ENCODE peak calls at places on chromosomes 4 and X, in six cellular contexts. One of them, this sample, is unnamed.

GRCh38 chrX:51332188-51332942 is at the start of gene NUDT10:
- DNase-seq in fibroblast of the aortic adventitia: peak
- DNase-seq in body of pancreas: peak
- DNase-seq in coronary artery: peak
- DNase-seq in upper lobe of right lung: peak
- DNase-seq in Peyer's patch: peak
- DNase-seq in this sample: peak

GRCh38 chr4:155828628-155829027 is 37.4 kb downstream of the ASIC5 start:
- DNase-seq in Peyer's patch: no peak
- DNase-seq in fibroblast of the aortic adventitia: peak
- DNase-seq in upper lobe of right lung: no peak
- DNase-seq in body of pancreas: no peak
- DNase-seq in coronary artery: no peak
- DNase-seq in this sample: peak

GRCh38 chr4:152081024-152081423 is 320.2 kb upstream of the GATB start:
- DNase-seq in upper lobe of right lung: no peak
- DNase-seq in Peyer's patch: no peak
- DNase-seq in fibroblast of the aortic adventitia: no peak
- DNase-seq in coronary artery: no peak
- DNase-seq in body of pancreas: no peak
- DNase-seq in this sample: no peak

GRCh38 chr4:8646296-8647093 is 53.9 kb downstream of the CPZ start:
- DNase-seq in upper lobe of right lung: no peak
- DNase-seq in coronary artery: peak
- DNase-seq in body of pancreas: no peak
- DNase-seq in Peyer's patch: peak
- DNase-seq in fibroblast of the aortic adventitia: no peak
- DNase-seq in this sample: no peak

GRCh38 chr4:15506464-15506863 is 36.8 kb downstream of the CC2D2A start:
- DNase-seq in body of pancreas: no peak
- DNase-seq in coronary artery: no peak
- DNase-seq in upper lobe of right lung: no peak
- DNase-seq in Peyer's patch: no peak
- DNase-seq in fibroblast of the aortic adventitia: peak
- DNase-seq in this sample: peak

GRCh38 chr4:41360911-41361830 is 104.4 kb downstream of the UCHL1 start:
- DNase-seq in coronary artery: no peak
- DNase-seq in body of pancreas: peak
- DNase-seq in fibroblast of the aortic adventitia: peak
- DNase-seq in Peyer's patch: peak
- DNase-seq in upper lobe of right lung: peak
- DNase-seq in this sample: peak

GRCh38 chr4:163693776-163694175 is 199.3 kb downstream of the TMA16 start:
- DNase-seq in body of pancreas: no peak
- DNase-seq in Peyer's patch: no peak
- DNase-seq in fibroblast of the aortic adventitia: no peak
- DNase-seq in upper lobe of right lung: no peak
- DNase-seq in coronary artery: no peak
- DNase-seq in this sample: peak

GRCh38 chr4:142413516-142413915 is 432.6 kb downstream of the INPP4B start:
- DNase-seq in coronary artery: no peak
- DNase-seq in body of pancreas: no peak
- DNase-seq in upper lobe of right lung: no peak
- DNase-seq in Peyer's patch: no peak
- DNase-seq in fibroblast of the aortic adventitia: no peak
- DNase-seq in this sample: no peak

GRCh38 chrX:148500428-148501120 is at the start of gene AFF2:
- DNase-seq in coronary artery: no peak
- DNase-seq in body of pancreas: peak
- DNase-seq in upper lobe of right lung: peak
- DNase-seq in Peyer's patch: peak
- DNase-seq in fibroblast of the aortic adventitia: peak
- DNase-seq in this sample: peak

GRCh38 chr4:128519163-128519810 is 231.7 kb upstream of the PGRMC2 start:
- DNase-seq in coronary artery: no peak
- DNase-seq in upper lobe of right lung: no peak
- DNase-seq in fibroblast of the aortic adventitia: peak
- DNase-seq in body of pancreas: peak
- DNase-seq in Peyer's patch: no peak
- DNase-seq in this sample: peak

GRCh38 chrX:103376118-103376978 is at the start of gene BEX3:
- DNase-seq in coronary artery: no peak
- DNase-seq in Peyer's patch: peak
- DNase-seq in body of pancreas: peak
- DNase-seq in fibroblast of the aortic adventitia: peak
- DNase-seq in upper lobe of right lung: peak
- DNase-seq in this sample: peak

GRCh38 chr4:92263010-92263409 is 40.8 kb upstream of the GRID2 start:
- DNase-seq in body of pancreas: no peak
- DNase-seq in Peyer's patch: no peak
- DNase-seq in upper lobe of right lung: no peak
- DNase-seq in coronary artery: no peak
- DNase-seq in fibroblast of the aortic adventitia: no peak
- DNase-seq in this sample: no peak

GRCh38 chrX:50941638-50942037 is 31.1 kb downstream of the BMP15 start:
- DNase-seq in Peyer's patch: peak
- DNase-seq in coronary artery: no peak
- DNase-seq in fibroblast of the aortic adventitia: no peak
- DNase-seq in body of pancreas: peak
- DNase-seq in upper lobe of right lung: no peak
- DNase-seq in this sample: peak

GRCh38 chrX:132651411-132652086 is 162.7 kb upstream of the MBNL3 start:
- DNase-seq in upper lobe of right lung: no peak
- DNase-seq in coronary artery: no peak
- DNase-seq in Peyer's patch: no peak
- DNase-seq in fibroblast of the aortic adventitia: peak
- DNase-seq in body of pancreas: no peak
- DNase-seq in this sample: no peak
- TF ChIP-seq CTCF in upper lobe of right lung: no peak
- TF ChIP-seq CTCF in coronary artery: no peak
- TF ChIP-seq CTCF in Peyer's patch: no peak
- TF ChIP-seq CTCF in fibroblast of the aortic adventitia: no peak
- TF ChIP-seq CTCF in body of pancreas: no peak
- TF ChIP-seq CTCF in this sample: no peak

GRCh38 chr4:176186721-176187395 is 8.5 kb downstream of the SPATA4 start:
- DNase-seq in coronary artery: no peak
- DNase-seq in Peyer's patch: no peak
- DNase-seq in body of pancreas: no peak
- DNase-seq in fibroblast of the aortic adventitia: peak
- DNase-seq in upper lobe of right lung: no peak
- DNase-seq in this sample: peak
- H3K4me3 ChIP-seq in coronary artery: no peak
- H3K4me3 ChIP-seq in Peyer's patch: no peak
- H3K4me3 ChIP-seq in body of pancreas: no peak
- H3K4me3 ChIP-seq in fibroblast of the aortic adventitia: no peak
- H3K4me3 ChIP-seq in upper lobe of right lung: no peak
- H3K4me3 ChIP-seq in this sample: no peak

DNA sequence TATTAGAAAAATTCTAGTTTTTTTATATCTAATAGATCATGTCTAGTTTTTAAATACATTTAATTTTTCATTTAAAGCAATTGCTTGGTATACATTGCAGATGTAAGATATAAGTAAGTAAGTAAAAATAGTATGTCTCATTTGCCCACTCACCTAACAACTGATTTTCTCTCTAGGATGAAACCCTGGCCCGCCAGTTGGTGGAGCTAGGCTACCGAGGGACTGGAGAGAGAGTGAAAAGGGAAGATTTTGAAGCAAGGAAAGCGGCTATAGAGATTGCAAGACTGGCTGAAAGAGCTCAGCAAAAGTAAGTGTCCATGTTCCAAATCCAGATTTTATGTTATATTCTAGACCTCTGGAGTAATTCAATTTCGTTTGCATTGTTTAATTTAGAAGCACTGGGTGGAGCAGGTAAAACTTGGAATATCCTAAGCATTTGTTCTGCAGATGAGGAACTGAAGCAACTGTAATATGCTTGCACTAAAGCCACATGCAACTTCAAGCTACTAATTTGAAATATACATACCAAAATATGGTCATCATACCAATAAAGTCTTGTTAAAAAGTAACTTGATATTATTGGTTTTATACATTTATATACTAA is 27.1 kb downstream of the CFAP299 start:
- DNase-seq in body of pancreas: no peak
- DNase-seq in upper lobe of right lung: peak
- DNase-seq in Peyer's patch: no peak
- DNase-seq in coronary artery: no peak
- DNase-seq in fibroblast of the aortic adventitia: peak
- DNase-seq in this sample: peak
- TF ChIP-seq CTCF in body of pancreas: peak
- TF ChIP-seq CTCF in upper lobe of right lung: peak
- TF ChIP-seq CTCF in Peyer's patch: no peak
- TF ChIP-seq CTCF in coronary artery: peak
- TF ChIP-seq CTCF in fibroblast of the aortic adventitia: peak
- TF ChIP-seq CTCF in this sample: peak

GRCh38 chr4:168842186-168842585 is 167.9 kb downstream of the CBR4 start:
- DNase-seq in upper lobe of right lung: no peak
- DNase-seq in coronary artery: no peak
- DNase-seq in fibroblast of the aortic adventitia: no peak
- DNase-seq in Peyer's patch: no peak
- DNase-seq in body of pancreas: no peak
- DNase-seq in this sample: no peak

GRCh38 chr4:168845897-168846296 is 164.2 kb downstream of the CBR4 start:
- DNase-seq in body of pancreas: no peak
- DNase-seq in upper lobe of right lung: no peak
- DNase-seq in fibroblast of the aortic adventitia: no peak
- DNase-seq in coronary artery: no peak
- DNase-seq in Peyer's patch: no peak
- DNase-seq in this sample: no peak

GRCh38 chr4:168846414-168846813 is 163.6 kb downstream of the CBR4 start:
- DNase-seq in fibroblast of the aortic adventitia: no peak
- DNase-seq in body of pancreas: no peak
- DNase-seq in coronary artery: no peak
- DNase-seq in upper lobe of right lung: no peak
- DNase-seq in Peyer's patch: no peak
- DNase-seq in this sample: no peak

GRCh38 chr4:168843635-168844034 is 166.4 kb downstream of the CBR4 start:
- DNase-seq in body of pancreas: no peak
- DNase-seq in coronary artery: no peak
- DNase-seq in upper lobe of right lung: no peak
- DNase-seq in fibroblast of the aortic adventitia: no peak
- DNase-seq in Peyer's patch: no peak
- DNase-seq in this sample: no peak

GRCh38 chr4:168844261-168845039 is 165.6 kb downstream of the CBR4 start:
- DNase-seq in coronary artery: no peak
- DNase-seq in body of pancreas: no peak
- DNase-seq in fibroblast of the aortic adventitia: peak
- DNase-seq in upper lobe of right lung: no peak
- DNase-seq in Peyer's patch: no peak
- DNase-seq in this sample: peak
- H3K4me3 ChIP-seq in coronary artery: peak
- H3K4me3 ChIP-seq in body of pancreas: no peak
- H3K4me3 ChIP-seq in fibroblast of the aortic adventitia: no peak
- H3K4me3 ChIP-seq in upper lobe of right lung: no peak
- H3K4me3 ChIP-seq in Peyer's patch: no peak
- H3K4me3 ChIP-seq in this sample: no peak

DNA sequence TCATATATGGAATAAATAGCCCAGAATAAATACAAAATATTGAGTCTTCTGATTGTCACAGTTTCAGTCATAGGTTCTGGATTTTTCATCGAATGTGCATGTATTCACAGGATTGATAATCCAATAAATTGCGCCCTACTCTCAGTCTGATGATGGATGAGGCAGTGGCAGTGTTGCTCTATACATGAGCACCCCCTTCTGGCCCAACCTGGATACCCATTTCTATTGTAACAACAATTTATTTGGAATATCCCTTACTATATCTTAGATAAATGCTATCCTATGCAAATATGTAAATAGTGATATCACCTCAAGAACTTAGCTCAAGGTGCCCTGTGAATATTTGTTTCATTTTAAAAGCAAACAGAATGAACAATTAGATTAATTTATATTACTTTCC is 733.7 kb upstream of the PABPC4L start:
- DNase-seq in fibroblast of the aortic adventitia: no peak
- DNase-seq in Peyer's patch: no peak
- DNase-seq in coronary artery: no peak
- DNase-seq in body of pancreas: no peak
- DNase-seq in upper lobe of right lung: no peak
- DNase-seq in this sample: peak
- TF ChIP-seq CTCF in fibroblast of the aortic adventitia: no peak
- TF ChIP-seq CTCF in Peyer's patch: no peak
- TF ChIP-seq CTCF in coronary artery: no peak
- TF ChIP-seq CTCF in body of pancreas: peak
- TF ChIP-seq CTCF in upper lobe of right lung: peak
- TF ChIP-seq CTCF in this sample: peak

DNA sequence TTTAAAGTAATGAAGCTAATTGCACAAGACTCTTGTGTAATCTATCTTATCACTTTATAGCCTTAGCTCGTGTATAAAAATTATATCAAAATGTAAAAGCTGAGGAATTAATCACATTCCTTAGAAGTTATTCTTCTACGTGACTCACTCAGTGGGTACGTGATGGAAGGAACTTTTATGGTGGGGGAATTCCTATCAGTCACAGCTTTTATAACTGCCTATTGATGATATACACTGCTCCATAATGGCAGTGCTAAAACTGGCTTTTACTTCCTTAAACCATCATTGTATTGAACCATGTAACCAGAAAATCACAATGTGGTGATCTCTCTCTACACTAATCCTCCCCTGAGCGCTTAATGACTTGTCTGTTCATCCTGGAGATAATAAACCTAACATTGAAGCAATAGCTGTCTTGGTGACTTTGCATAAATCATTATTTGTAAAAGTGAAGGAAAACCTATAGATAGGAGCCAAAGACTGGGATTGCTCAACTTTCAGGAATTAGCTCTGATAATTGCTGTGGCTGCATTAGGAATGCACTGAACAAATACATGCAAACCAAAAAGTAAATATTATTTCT is 276.7 kb downstream of the GBA3 start:
- DNase-seq in coronary artery: no peak
- DNase-seq in upper lobe of right lung: no peak
- DNase-seq in Peyer's patch: no peak
- DNase-seq in body of pancreas: no peak
- DNase-seq in fibroblast of the aortic adventitia: peak
- DNase-seq in this sample: peak
- H3K4me3 ChIP-seq in coronary artery: no peak
- H3K4me3 ChIP-seq in upper lobe of right lung: no peak
- H3K4me3 ChIP-seq in Peyer's patch: no peak
- H3K4me3 ChIP-seq in body of pancreas: no peak
- H3K4me3 ChIP-seq in fibroblast of the aortic adventitia: no peak
- H3K4me3 ChIP-seq in this sample: no peak

DNA sequence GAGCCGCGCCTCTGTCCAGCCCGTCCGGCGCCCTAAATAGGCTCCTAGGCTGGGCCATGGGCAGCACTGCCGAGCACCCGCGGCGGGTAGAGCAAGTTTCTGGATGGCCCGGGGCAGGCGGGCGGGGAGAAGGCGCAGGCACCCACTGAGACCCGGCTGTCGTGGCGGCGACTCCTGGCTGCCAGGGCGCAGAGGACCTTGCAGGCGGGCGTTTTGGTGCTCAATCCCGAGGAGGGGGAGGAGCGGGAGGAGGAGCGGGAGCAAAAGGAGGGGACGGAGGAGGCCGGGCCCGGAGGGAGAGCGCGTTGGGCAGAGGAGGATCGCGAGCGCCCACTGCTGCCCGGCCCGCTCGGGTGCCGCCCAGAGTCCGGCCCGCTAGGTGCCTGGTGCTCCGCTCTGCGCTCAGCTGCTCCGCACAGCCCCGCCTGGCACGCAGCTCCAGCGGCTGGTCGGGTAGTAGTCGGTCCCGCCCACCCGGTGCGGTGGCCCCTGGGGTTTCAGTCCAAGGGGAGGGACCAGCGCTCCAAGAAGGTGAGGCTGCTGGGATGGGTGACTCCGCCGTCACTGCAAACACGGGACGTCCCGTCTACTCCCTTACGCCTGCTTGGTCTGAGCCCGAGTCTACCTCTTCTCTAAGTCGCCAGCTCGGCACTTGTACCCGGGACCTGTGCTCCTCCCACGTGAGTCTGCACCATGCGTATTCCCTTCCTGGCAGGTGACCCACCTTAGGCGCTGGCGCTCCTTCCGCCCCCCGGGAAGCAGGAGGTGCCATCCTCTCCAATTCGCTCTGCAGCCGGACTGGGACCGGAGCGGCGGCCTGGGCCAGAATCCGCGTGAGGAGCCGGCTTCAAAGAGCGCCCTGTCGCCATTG is at the start of gene HS3ST1:
- DNase-seq in Peyer's patch: peak
- DNase-seq in upper lobe of right lung: peak
- DNase-seq in fibroblast of the aortic adventitia: peak
- DNase-seq in coronary artery: peak
- DNase-seq in body of pancreas: peak
- DNase-seq in this sample: peak
- TF ChIP-seq CTCF in Peyer's patch: peak
- TF ChIP-seq CTCF in upper lobe of right lung: peak
- TF ChIP-seq CTCF in fibroblast of the aortic adventitia: peak
- TF ChIP-seq CTCF in coronary artery: peak
- TF ChIP-seq CTCF in body of pancreas: peak
- TF ChIP-seq CTCF in this sample: peak